ENCODE peak calls at places on chromosomes 1 and 21, in eight cellular contexts. R, C, Y, T, X, V, P and B are unnamed samples.

GRCh38 chr1:2213576-2214505 is 14.3 kb upstream of the SKI start:
- DNase-seq in T (peak), C (no peak), X (no peak), Y (peak), R (no peak), V (peak), P (no peak), B (no peak)

GRCh38 chr1:150332651-150333290 is 11.4 kb downstream of the PRPF3 start:
- DNase-seq in Y (no peak), C (no peak), R (no peak), P (no peak), V (no peak), T (no peak), X (no peak), B (no peak)

GRCh38 chr1:226608699-226609505 is 60.3 kb downstream of the STUM start:
- DNase-seq in R (peak), P (peak), V (peak), X (no peak), T (peak), Y (peak), C (peak), B (no peak)

GRCh38 chr1:170318736-170319135 is 173.0 kb downstream of the NTMT2 start:
- DNase-seq in T (no peak), Y (no peak), V (no peak), P (no peak), C (no peak), R (no peak), X (no peak), B (no peak)

GRCh38 chr1:115467196-115467595 is 129.1 kb upstream of the NGF start:
- DNase-seq in T (no peak), R (no peak), C (no peak), P (no peak), V (no peak), Y (no peak), X (no peak), B (no peak)

GRCh38 chr1:187047298-187047697 is 218.5 kb downstream of the PLA2G4A start:
- DNase-seq in Y (no peak), P (no peak), T (no peak), C (no peak), V (no peak), R (peak), X (no peak), B (no peak)

GRCh38 chr1:226957714-226958113 is 17.6 kb downstream of the COQ8A start:
- DNase-seq in C (no peak), V (no peak), R (no peak), X (no peak), Y (no peak), P (no peak), T (no peak), B (no peak)

GRCh38 chr1:183244466-183244865 is 58.4 kb downstream of the LAMC2 start:
- DNase-seq in X (no peak), R (no peak), C (no peak), P (no peak), Y (peak), V (no peak), T (no peak), B (peak)

GRCh38 chr1:14263671-14264070 is 334.8 kb upstream of the KAZN start:
- DNase-seq in P (no peak), V (no peak), T (no peak), C (no peak), X (no peak), Y (no peak), R (no peak), B (no peak)

GRCh38 chr1:97680460-97680859 is 240.4 kb downstream of the DPYD start:
- DNase-seq in X (no peak), C (no peak), Y (no peak), P (no peak), V (no peak), T (no peak), R (no peak), B (no peak)

GRCh38 chr1:12541274-12542137 is 76.5 kb downstream of the DHRS3 start:
- DNase-seq in R (no peak), V (peak), X (no peak), Y (peak), P (no peak), T (no peak), C (no peak), B (no peak)

GRCh38 chr1:211581521-211581920 is 2.6 kb upstream of the SLC30A1 start:
- DNase-seq in R (no peak), T (no peak), X (no peak), P (no peak), Y (no peak), C (no peak), V (no peak), B (peak)

GRCh38 chr1:244836135-244836521 is 670 bp downstream of the COX20 start:
- DNase-seq in R (no peak), T (no peak), Y (no peak), V (no peak), P (no peak), X (no peak), C (no peak), B (peak)

GRCh38 chr1:162913345-162913744 is 52.4 kb upstream of the CCDC190 start:
- DNase-seq in T (no peak), P (no peak), V (no peak), R (no peak), X (no peak), Y (no peak), C (no peak), B (no peak)

GRCh38 chr1:78355646-78356045 is 135.1 kb upstream of the PTGFR start:
- DNase-seq in R (no peak), P (no peak), V (no peak), Y (no peak), T (no peak), C (no peak), X (no peak), B (no peak)

GRCh38 chr1:1374068-1374860 is 743 bp downstream of the AURKAIP1 start:
- DNase-seq in Y (peak), P (peak), R (no peak), X (no peak), T (peak), C (no peak), V (no peak), B (no peak)

GRCh38 chr1:26719205-26719604 is 23.4 kb downstream of the ARID1A start:
- DNase-seq in V (no peak), C (no peak), X (no peak), R (no peak), T (no peak), Y (no peak), P (no peak), B (no peak)

GRCh38 chr1:204891860-204892259 is 21.2 kb downstream of the NFASC start:
- DNase-seq in V (no peak), Y (no peak), R (no peak), T (no peak), X (no peak), C (no peak), P (no peak), B (no peak)

GRCh38 chr21:32565856-32566465 is 19.4 kb downstream of the TCP10L start:
- DNase-seq in Y (no peak), X (no peak), C (no peak), P (no peak), R (no peak), T (no peak), V (no peak), B (no peak)

GRCh38 chr1:232925421-232926202 is 24.8 kb upstream of the NTPCR start:
- DNase-seq in X (no peak), C (no peak), P (no peak), T (no peak), R (no peak), Y (no peak), V (no peak), B (no peak)

GRCh38 chr1:117639741-117640140 is 33.9 kb downstream of the TENT5C start:
- DNase-seq in P (no peak), Y (no peak), X (no peak), V (no peak), R (no peak), C (no peak), T (no peak), B (no peak)

GRCh38 chr1:183841950-183842816 is 37.3 kb downstream of the RGL1 start:
- DNase-seq in C (no peak), P (no peak), Y (peak), V (peak), T (no peak), X (no peak), R (no peak), B (peak)

GRCh38 chr1:67347688-67348472 is 40.2 kb downstream of the IL12RB2 start:
- DNase-seq in P (no peak), C (no peak), X (no peak), T (no peak), R (peak), V (peak), Y (peak), B (no peak)

GRCh38 chr21:14451520-14451919 is 68.6 kb upstream of the HSPA13 start:
- DNase-seq in T (no peak), R (no peak), Y (no peak), X (no peak), V (no peak), P (no peak), C (no peak), B (no peak)

GRCh38 chr1:245463392-245464165 is 308.8 kb downstream of the KIF26B start:
- DNase-seq in Y (no peak), C (no peak), R (no peak), P (no peak), X (no peak), V (no peak), T (no peak), B (no peak)

GRCh38 chr1:6177681-6178380 is 2.3 kb downstream of the CHD5 start:
- DNase-seq in X (no peak), T (no peak), V (no peak), P (peak), Y (no peak), R (no peak), C (no peak), B (no peak)

DNA sequence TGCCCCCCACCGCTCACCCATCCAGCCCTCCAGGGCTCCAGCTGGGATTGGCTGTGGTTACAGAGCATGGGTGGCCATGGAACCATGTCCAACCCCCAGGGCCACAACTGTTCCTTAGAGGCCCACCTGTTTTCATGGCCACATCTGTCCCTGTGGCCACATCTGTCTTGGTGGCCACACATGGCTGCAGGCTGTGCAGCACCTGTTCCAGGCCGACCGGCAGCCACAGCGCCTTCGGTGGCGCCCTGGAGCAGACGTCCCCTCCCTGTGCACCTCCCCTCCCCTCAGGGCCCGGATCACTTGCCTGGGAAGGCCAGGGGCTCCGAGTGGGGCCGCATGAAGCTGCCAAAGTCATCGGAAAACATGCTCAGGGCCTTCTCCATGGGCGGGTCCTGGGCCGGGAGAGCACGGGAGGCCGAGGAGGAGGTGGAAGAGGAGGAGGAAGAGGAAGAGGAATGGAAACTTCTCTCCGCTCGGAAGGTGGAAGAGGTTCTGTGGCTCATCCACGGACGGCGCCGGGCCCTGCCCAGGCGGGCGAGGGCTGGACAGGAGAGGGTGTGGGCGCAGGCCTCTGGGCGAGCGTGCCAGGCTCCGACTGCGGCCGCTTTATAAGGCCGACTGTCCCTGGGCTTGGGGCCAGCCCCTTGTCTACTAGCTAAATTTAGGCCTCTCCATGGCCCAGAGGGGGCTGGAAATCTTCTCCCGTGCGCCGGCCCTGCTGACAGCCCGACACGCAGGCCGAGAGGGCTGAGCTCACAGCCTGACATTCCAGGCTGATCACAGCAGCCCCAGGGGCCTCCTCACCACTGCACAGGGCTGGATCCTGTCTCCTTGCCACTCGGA is at the start of gene HSPB7:
- DNase-seq in V (peak), X (no peak), P (no peak), Y (peak), R (peak), T (no peak), C (peak), B (no peak)
- TF ChIP-seq CTCF in V (no peak), X (no peak), P (no peak), Y (peak), R (peak), T (no peak), C (no peak), B (no peak)

DNA sequence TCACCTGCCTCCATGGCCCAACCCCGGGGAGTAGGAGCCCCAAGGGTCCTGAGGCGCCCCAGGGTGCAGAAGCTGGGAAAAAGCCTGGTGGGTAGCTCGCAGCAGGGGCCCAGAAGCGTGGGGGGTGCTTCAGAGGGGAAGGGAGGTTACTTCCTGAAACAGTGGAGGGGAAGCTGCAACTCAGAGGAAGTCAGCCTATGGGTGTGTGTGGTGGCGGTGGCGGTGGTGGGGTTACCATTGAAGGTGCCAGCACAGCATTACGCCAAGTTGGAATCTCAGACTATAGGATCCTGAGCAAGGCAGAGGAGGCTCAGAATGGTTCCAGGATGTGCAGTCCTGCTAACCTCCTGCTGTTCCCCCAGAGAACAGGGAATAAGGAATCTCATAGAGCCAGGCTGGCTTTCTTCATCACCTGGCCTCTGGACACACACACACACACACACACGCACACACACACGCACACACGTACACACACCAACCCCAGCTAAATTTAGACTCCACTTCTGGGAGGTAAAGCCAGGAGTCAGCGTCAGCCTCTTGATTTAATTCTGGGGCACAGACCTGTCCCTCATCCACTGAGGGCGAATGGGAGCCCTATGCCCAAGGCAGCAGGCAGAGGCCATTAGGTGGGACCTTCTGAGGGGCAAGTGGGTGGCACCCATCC is 1.3 kb downstream of the DENND4B start:
- DNase-seq in T (peak), V (no peak), C (no peak), Y (peak), R (no peak), P (peak), X (no peak), B (no peak)
- TF ChIP-seq CTCF in T (no peak), V (no peak), C (no peak), Y (no peak), R (no peak), P (no peak), X (no peak), B (no peak)

GRCh38 chr1:158719664-158720063 is 856 bp downstream of the OR6K3 start:
- DNase-seq in C (no peak), Y (no peak), T (no peak), X (no peak), R (no peak), P (no peak), V (no peak), B (no peak)

GRCh38 chr1:158716335-158716734 is 4.2 kb downstream of the OR6K3 start:
- DNase-seq in C (no peak), P (no peak), T (no peak), Y (no peak), X (no peak), R (no peak), V (no peak), B (no peak)

GRCh38 chr1:158717344-158717743 is 3.2 kb downstream of the OR6K3 start:
- DNase-seq in V (no peak), P (no peak), C (no peak), Y (no peak), X (no peak), T (no peak), R (no peak), B (no peak)

GRCh38 chr1:158711098-158711497 is 9.4 kb downstream of the OR6K3 start:
- DNase-seq in Y (no peak), T (no peak), X (no peak), V (no peak), C (no peak), R (no peak), P (no peak), B (no peak)

GRCh38 chr1:158714754-158715153 is 5.8 kb downstream of the OR6K3 start:
- DNase-seq in Y (no peak), P (no peak), R (no peak), V (no peak), T (no peak), C (no peak), X (no peak), B (no peak)
- TF ChIP-seq CTCF in Y (no peak), P (no peak), R (peak), V (no peak), T (no peak), C (no peak), X (no peak), B (no peak)

GRCh38 chr1:201277441-201277840 is 5.9 kb upstream of the PKP1 start:
- DNase-seq in T (peak), C (no peak), V (no peak), X (no peak), R (no peak), P (no peak), Y (no peak), B (no peak)
- TF ChIP-seq CTCF in T (no peak), C (no peak), V (no peak), X (no peak), R (no peak), P (no peak), Y (no peak), B (no peak)

GRCh38 chr1:202286622-202287097 is 55.1 kb downstream of the UBE2T start:
- DNase-seq in V (no peak), X (no peak), R (no peak), T (peak), P (no peak), Y (peak), C (no peak), B (no peak)
- TF ChIP-seq CTCF in V (peak), X (no peak), R (no peak), T (no peak), P (no peak), Y (peak), C (no peak), B (no peak)

GRCh38 chr1:156813750-156814570 is 2.7 kb downstream of the SH2D2A start:
- DNase-seq in T (peak), V (no peak), C (no peak), P (peak), X (peak), R (peak), Y (peak), B (no peak)
- TF ChIP-seq CTCF in T (peak), V (peak), C (peak), P (peak), X (peak), R (peak), Y (peak), B (peak)

GRCh38 chr21:42849759-42850412 is 29.5 kb downstream of the WDR4 start:
- DNase-seq in T (peak), X (no peak), R (no peak), C (no peak), P (no peak), V (no peak), Y (no peak), B (no peak)

GRCh38 chr21:42851812-42852665 is 27.3 kb downstream of the WDR4 start:
- DNase-seq in R (no peak), P (no peak), C (no peak), T (no peak), X (no peak), V (no peak), Y (no peak), B (no peak)

GRCh38 chr21:42850463-42850862 is 28.9 kb downstream of the WDR4 start:
- DNase-seq in V (no peak), C (no peak), X (no peak), T (no peak), Y (no peak), P (no peak), R (no peak), B (no peak)

GRCh38 chr21:42848932-42849758 is 30.2 kb downstream of the WDR4 start:
- DNase-seq in T (peak), P (no peak), V (no peak), C (no peak), X (no peak), Y (no peak), R (no peak), B (no peak)

DNA sequence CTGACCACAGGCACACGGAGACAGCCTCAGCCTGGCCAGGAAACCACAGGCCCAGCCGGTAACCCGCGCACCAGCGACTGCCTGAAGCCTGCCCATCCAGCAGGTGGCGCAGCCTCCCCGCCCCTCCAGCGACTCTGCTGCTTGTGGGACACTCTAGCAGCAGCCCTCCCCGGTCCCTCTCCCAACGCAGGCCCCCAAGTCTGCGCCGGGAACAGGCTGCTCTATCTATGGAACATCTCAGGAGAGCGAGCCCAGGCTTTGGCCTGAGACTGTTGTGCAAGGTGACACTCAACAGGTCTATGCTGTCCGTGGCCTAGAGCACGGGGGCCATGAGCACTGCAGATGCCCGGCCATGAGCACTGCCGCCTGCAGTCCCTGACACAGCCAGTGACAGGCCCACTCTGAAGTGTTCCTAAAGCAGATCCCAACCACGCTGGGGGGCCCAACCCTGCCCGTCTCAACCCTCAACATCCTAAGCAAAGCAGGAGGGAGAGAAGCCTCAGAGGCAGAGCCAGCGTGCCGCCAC is 28.4 kb downstream of the WDR4 start:
- DNase-seq in C (no peak), T (peak), R (peak), X (no peak), Y (no peak), V (peak), P (peak), B (no peak)
- TF ChIP-seq CTCF in C (peak), T (peak), R (peak), X (no peak), Y (peak), V (peak), P (peak), B (peak)